ENCODE peak calls at places on chromosomes 3 and 15, in seven cellular contexts. U, R, Y, X, C, D and P are unnamed samples.

GRCh38 chr3:11803977-11804903 is 42.4 kb downstream of the TAMM41 start:
- DNase-seq in U (no peak), R (peak; percentile 43), Y (peak; percentile 51), X (peak; percentile 57), C (peak; percentile 77), D (no peak), P (peak; percentile 41)

GRCh38 chr3:75768303-75769017 is 16.9 kb downstream of the ZNF717 start:
- DNase-seq in U (no peak), R (no peak), Y (no peak), X (no peak), C (no peak), D (no peak), P (no peak)

GRCh38 chr15:49083471-49084284 is 37.4 kb upstream of the SECISBP2L start:
- DNase-seq in U (no peak), R (no peak), Y (no peak), X (no peak), C (no peak), D (no peak), P (no peak)

GRCh38 chr3:71240035-71240434 is 343.5 kb downstream of the FOXP1 start:
- DNase-seq in U (no peak), R (no peak), Y (no peak), X (no peak), C (no peak), D (no peak), P (no peak)

GRCh38 chr15:23566070-23567050 is 886 bp downstream of the MKRN3 start:
- DNase-seq in U (no peak), R (no peak), Y (peak; percentile 60), X (peak; percentile 77), C (peak; percentile 62), D (no peak), P (no peak)

GRCh38 chr3:19148768-19149091 is 420 bp downstream of the KCNH8 start:
- DNase-seq in U (no peak), R (no peak), Y (no peak), X (no peak), C (no peak), D (no peak), P (no peak)

GRCh38 chr3:183296944-183297343 is 43.9 kb downstream of the B3GNT5 start:
- DNase-seq in U (no peak), R (no peak), Y (no peak), X (no peak), C (no peak), D (no peak), P (no peak)

GRCh38 chr3:62873672-62874397 is 1.4 kb downstream of the CADPS start:
- DNase-seq in U (peak; percentile 90), R (no peak), Y (no peak), X (peak; percentile 81), C (no peak), D (no peak), P (peak; percentile 6)

GRCh38 chr3:170848294-170848917 is 21.6 kb downstream of the RPL22L1 start:
- DNase-seq in U (no peak), R (no peak), Y (no peak), X (peak; percentile 7), C (no peak), D (no peak), P (no peak)

GRCh38 chr3:54053201-54053600 is 69.2 kb upstream of the CACNA2D3 start:
- DNase-seq in U (no peak), R (no peak), Y (no peak), X (no peak), C (no peak), D (no peak), P (no peak)

GRCh38 chr3:18228060-18228459 is 197.1 kb downstream of the SATB1 start:
- DNase-seq in U (no peak), R (no peak), Y (no peak), X (no peak), C (no peak), D (no peak), P (no peak)

GRCh38 chr15:89575656-89576416 is 567 bp downstream of the TICRR start:
- DNase-seq in U (peak; percentile 58), R (peak; percentile 8), Y (no peak), X (no peak), C (no peak), D (no peak), P (no peak)

GRCh38 chr15:62133141-62133540 is 31.9 kb downstream of the C2CD4B start:
- DNase-seq in U (no peak), R (no peak), Y (no peak), X (no peak), C (no peak), D (no peak), P (no peak)

GRCh38 chr15:79452244-79453051 is 20.3 kb downstream of the MINAR1 start:
- DNase-seq in U (no peak), R (no peak), Y (no peak), X (no peak), C (no peak), D (no peak), P (no peak)

GRCh38 chr3:54506603-54507002 is 384.3 kb downstream of the CACNA2D3 start:
- DNase-seq in U (peak; percentile 31), R (no peak), Y (no peak), X (no peak), C (no peak), D (no peak), P (no peak)

GRCh38 chr3:18124501-18124900 is 300.6 kb downstream of the SATB1 start:
- DNase-seq in U (no peak), R (no peak), Y (no peak), X (no peak), C (no peak), D (no peak), P (no peak)

GRCh38 chr3:33490641-33491241 is 50.5 kb upstream of the UBP1 start:
- DNase-seq in U (no peak), R (no peak), Y (no peak), X (no peak), C (no peak), D (no peak), P (no peak)

GRCh38 chr3:16303037-16303436 is 38.0 kb downstream of the OXNAD1 start:
- DNase-seq in U (no peak), R (no peak), Y (no peak), X (no peak), C (no peak), D (no peak), P (no peak)

GRCh38 chr3:159239054-159239453 is 437.2 kb downstream of the MFSD1 start:
- DNase-seq in U (no peak), R (no peak), Y (no peak), X (no peak), C (no peak), D (no peak), P (no peak)

GRCh38 chr3:105526349-105527111 is 159.8 kb downstream of the ALCAM start:
- DNase-seq in U (no peak), R (no peak), Y (no peak), X (no peak), C (no peak), D (no peak), P (no peak)

GRCh38 chr15:60128000-60128376 is 123.9 kb downstream of the FOXB1 start:
- DNase-seq in U (no peak), R (no peak), Y (no peak), X (no peak), C (no peak), D (no peak), P (no peak)

GRCh38 chr3:17052348-17052747 is 167.6 kb downstream of the PLCL2 start:
- DNase-seq in U (no peak), R (no peak), Y (no peak), X (no peak), C (no peak), D (no peak), P (no peak)

GRCh38 chr3:160296591-160296990 is 71.4 kb downstream of the C3orf80 start:
- DNase-seq in U (no peak), R (no peak), Y (no peak), X (no peak), C (no peak), D (no peak), P (no peak)

GRCh38 chr3:174440350-174440716 is 418.8 kb upstream of the NAALADL2 start:
- DNase-seq in U (no peak), R (no peak), Y (no peak), X (no peak), C (no peak), D (no peak), P (no peak)

GRCh38 chr15:42858999-42859789 is 61.4 kb downstream of the TTBK2 start:
- DNase-seq in U (no peak), R (no peak), Y (no peak), X (no peak), C (no peak), D (no peak), P (no peak)

GRCh38 chr15:64877435-64877834 is 34.3 kb upstream of the ANKDD1A start:
- DNase-seq in U (no peak), R (no peak), Y (no peak), X (no peak), C (no peak), D (no peak), P (no peak)

GRCh38 chr15:80989110-80989517 is 505 bp downstream of the MESD start:
- DNase-seq in U (no peak), R (no peak), Y (no peak), X (no peak), C (peak; percentile 28), D (no peak), P (no peak)

GRCh38 chr3:121111914-121112612 is 204.1 kb downstream of the STXBP5L start:
- DNase-seq in U (peak; percentile 50), R (no peak), Y (peak; percentile 14), X (no peak), C (no peak), D (no peak), P (no peak)

GRCh38 chr15:78139564-78139963 is 8.3 kb upstream of the CIB2 start:
- DNase-seq in U (no peak), R (no peak), Y (no peak), X (no peak), C (no peak), D (no peak), P (no peak)

GRCh38 chr3:36906504-36907149 is 38.2 kb downstream of the TRANK1 start:
- DNase-seq in U (no peak), R (no peak), Y (no peak), X (no peak), C (no peak), D (no peak), P (no peak)
- TF ChIP-seq TAF1 in U (no peak), R (no peak), Y (no peak), X (no peak), C (no peak), D (no peak), P (no peak)

GRCh38 chr3:57169872-57170623 is 4.9 kb upstream of the IL17RD start:
- DNase-seq in U (peak; percentile 92), R (peak; percentile 53), Y (peak; percentile 58), X (peak; percentile 84), C (peak; percentile 55), D (no peak), P (peak; percentile 47)
- TF ChIP-seq TAF1 in U (no peak), R (no peak), Y (no peak), X (no peak), C (no peak), D (no peak), P (no peak)

DNA sequence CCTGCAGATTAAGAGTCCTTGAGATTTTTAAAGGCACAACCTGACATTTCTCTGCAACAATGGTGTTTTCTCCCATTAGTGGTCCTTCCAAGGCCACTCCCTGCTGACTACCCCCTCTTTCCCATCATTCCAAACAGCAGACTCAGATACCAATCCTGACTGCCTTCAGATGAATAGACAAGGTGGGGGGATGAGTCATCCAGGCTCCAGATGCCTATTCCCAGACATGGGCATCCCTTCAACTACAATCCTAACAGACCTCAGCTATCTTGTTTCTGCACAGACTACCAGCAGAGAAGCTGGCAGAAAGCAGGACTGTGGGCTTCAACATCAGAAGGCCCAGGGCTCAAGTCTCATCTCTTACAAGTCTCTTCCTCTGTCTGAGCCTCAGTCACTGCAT is 2.2 kb downstream of the RBP1 start:
- DNase-seq in U (no peak), R (no peak), Y (peak; percentile 49), X (peak; percentile 64), C (no peak), D (no peak), P (no peak)
- TF ChIP-seq TAF1 in U (no peak), R (no peak), Y (no peak), X (no peak), C (no peak), D (no peak), P (no peak)

GRCh38 chr3:127389415-127389814 is 101.6 kb upstream of the PRR20G start:
- DNase-seq in U (no peak), R (no peak), Y (no peak), X (no peak), C (no peak), D (no peak), P (no peak)
- TF ChIP-seq TAF1 in U (no peak), R (no peak), Y (no peak), X (no peak), C (no peak), D (no peak), P (no peak)